ENCODE peak calls at places on chromosomes 5 and 9, in five cellular contexts. N is Caco-2, C is AG09319, F is lower leg skin, X is fibroblast of mammary gland. M is an unnamed sample.
A peak's percentile ranks its signal among the peaks of the same experiment; 100 is the strongest.

GRCh38 chr9:37769306-37769705 is 15.6 kb downstream of the EXOSC3 start:
- DNase-seq in N (no peak), C (no peak), F (no peak), X (no peak), M (no peak)

GRCh38 chr9:117232991-117233390 is 181.9 kb downstream of the ASTN2 start:
- DNase-seq in N (no peak), C (no peak), F (no peak), X (no peak), M (no peak)

GRCh38 chr9:36276840-36277239 is 18.6 kb upstream of the GNE start:
- DNase-seq in N (peak; percentile 68), C (peak; percentile 14), F (no peak), X (peak; percentile 74), M (peak; percentile 86)

GRCh38 chr5:139752506-139753350 is 42.9 kb upstream of the PSD2 start:
- DNase-seq in N (no peak), C (no peak), F (no peak), X (peak; percentile 46), M (no peak)

GRCh38 chr5:173455599-173455957 is 127.4 kb upstream of the STC2 start:
- DNase-seq in N (no peak), C (no peak), F (no peak), X (no peak), M (no peak)

GRCh38 chr5:37494756-37495155 is 115.6 kb downstream of the WDR70 start:
- DNase-seq in N (no peak), C (no peak), F (no peak), X (peak; percentile 43), M (peak; percentile 28)

GRCh38 chr5:160466889-160467554 is 45.4 kb downstream of the PTTG1 start:
- DNase-seq in N (peak; percentile 60), C (no peak), F (no peak), X (peak; percentile 35), M (peak; percentile 54)

GRCh38 chr5:166341708-166342329 is 1949.6 kb upstream of the WWC1 start:
- DNase-seq in N (no peak), C (no peak), F (no peak), X (no peak), M (no peak)

GRCh38 chr5:130400091-130400490 is 495.8 kb downstream of the CHSY3 start:
- DNase-seq in N (no peak), C (peak; percentile 20), F (no peak), X (peak; percentile 36), M (peak; percentile 28)

GRCh38 chr9:95880011-95880690 is 4.7 kb downstream of the ERCC6L2 start:
- DNase-seq in N (no peak), C (peak; percentile 11), F (no peak), X (peak; percentile 27), M (peak; percentile 92)

GRCh38 chr9:82333671-82334070 is 345.1 kb downstream of the SPATA31D1 start:
- DNase-seq in N (no peak), C (no peak), F (no peak), X (peak; percentile 43), M (no peak)

GRCh38 chr9:1077616-1078015 is 27.5 kb downstream of the DMRT2 start:
- DNase-seq in N (no peak), C (no peak), F (no peak), X (no peak), M (no peak)

GRCh38 chr5:102971693-102972293 is 148.1 kb downstream of the GIN1 start:
- DNase-seq in N (no peak), C (peak; percentile 15), F (no peak), X (peak; percentile 61), M (peak; percentile 49)
- TF ChIP-seq CTCF in N (no peak), C (peak; percentile 57), F (no peak), X (peak; percentile 60), M (peak; percentile 48)

GRCh38 chr5:178418471-178419010 is 171.7 kb downstream of the COL23A1 start:
- DNase-seq in N (no peak), C (no peak), F (peak; percentile 60), X (no peak), M (no peak)
- TF ChIP-seq CTCF in N (no peak), C (no peak), F (no peak), X (no peak), M (no peak)

GRCh38 chr9:22954550-22954949 is 507.9 kb downstream of the DMRTA1 start:
- DNase-seq in N (no peak), C (no peak), F (no peak), X (no peak), M (no peak)
- TF ChIP-seq CTCF in N (no peak), C (no peak), F (no peak), X (no peak), M (no peak)

DNA sequence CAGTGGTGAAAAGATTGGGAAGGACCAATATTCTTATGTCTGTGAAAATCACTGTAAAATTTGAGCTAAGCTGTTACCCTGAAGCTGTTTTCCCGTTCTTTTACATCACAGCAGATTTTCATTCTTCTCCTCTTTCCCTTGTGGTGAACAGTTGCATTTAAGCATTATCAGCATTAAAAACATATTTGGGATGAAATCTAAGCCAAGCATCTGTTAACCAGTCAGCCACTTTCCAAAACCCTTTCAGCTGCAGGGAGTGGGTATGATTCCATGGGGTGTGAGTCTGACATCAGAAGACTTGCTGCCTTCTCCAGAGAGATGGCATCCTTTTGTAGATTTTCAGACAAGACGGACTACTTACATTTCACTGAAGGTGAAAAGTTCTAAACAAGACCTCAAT is 97.2 kb downstream of the TRIO start:
- DNase-seq in N (no peak), C (peak; percentile 61), F (no peak), X (peak; percentile 64), M (peak; percentile 61)
- TF ChIP-seq CTCF in N (no peak), C (no peak), F (no peak), X (no peak), M (no peak)

GRCh38 chr5:157818368-157818767 is 40.6 kb downstream of the CLINT1 start:
- DNase-seq in N (no peak), C (no peak), F (no peak), X (no peak), M (no peak)

GRCh38 chr5:157820593-157821252 is 38.2 kb downstream of the CLINT1 start:
- DNase-seq in N (no peak), C (peak; percentile 12), F (no peak), X (peak; percentile 69), M (peak; percentile 61)

GRCh38 chr5:157819502-157820125 is 39.3 kb downstream of the CLINT1 start:
- DNase-seq in N (no peak), C (no peak), F (no peak), X (no peak), M (no peak)

GRCh38 chr5:157817928-157818327 is 41.0 kb downstream of the CLINT1 start:
- DNase-seq in N (no peak), C (no peak), F (no peak), X (no peak), M (no peak)

GRCh38 chr5:157816682-157817268 is 42.2 kb downstream of the CLINT1 start:
- DNase-seq in N (no peak), C (no peak), F (no peak), X (peak; percentile 30), M (peak; percentile 33)
- TF ChIP-seq CTCF in N (peak; percentile 57), C (peak; percentile 42), F (no peak), X (peak; percentile 47), M (peak; percentile 47)

GRCh38 chr5:16455670-16456069 is 9.9 kb downstream of the ZNF622 start:
- DNase-seq in N (no peak), C (no peak), F (no peak), X (no peak), M (no peak)

GRCh38 chr5:16456103-16456832 is 9.3 kb downstream of the ZNF622 start:
- DNase-seq in N (no peak), C (peak; percentile 35), F (no peak), X (peak; percentile 87), M (peak; percentile 78)

GRCh38 chr5:16450163-16450562 is 15.4 kb downstream of the ZNF622 start:
- DNase-seq in N (no peak), C (no peak), F (no peak), X (no peak), M (no peak)

GRCh38 chr5:16454686-16455085 is 10.9 kb downstream of the ZNF622 start:
- DNase-seq in N (no peak), C (no peak), F (no peak), X (peak; percentile 84), M (no peak)

GRCh38 chr5:16453609-16454008 is 12.0 kb downstream of the ZNF622 start:
- DNase-seq in N (no peak), C (no peak), F (no peak), X (no peak), M (no peak)
- TF ChIP-seq CTCF in N (no peak), C (no peak), F (no peak), X (no peak), M (no peak)

DNA sequence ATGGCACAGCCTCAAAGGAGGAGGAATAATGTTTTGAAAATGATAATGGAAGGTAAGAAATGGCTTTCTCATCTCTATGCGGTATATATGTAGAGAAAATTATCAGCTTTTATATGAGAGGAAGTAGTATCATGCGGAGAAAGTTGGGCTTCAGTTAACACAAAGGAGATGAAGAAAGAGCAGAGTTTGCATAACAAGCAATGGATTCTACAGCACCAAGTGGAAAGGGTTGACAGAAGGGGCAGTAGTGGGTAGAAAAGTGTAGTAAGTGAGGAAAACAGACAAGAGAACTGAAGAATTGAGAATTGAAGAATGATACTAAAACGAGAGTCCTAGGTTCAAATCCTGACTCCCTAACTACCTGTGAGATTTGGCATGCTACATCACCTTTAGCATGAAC is 51.0 kb downstream of the GNG10 start:
- DNase-seq in N (no peak), C (no peak), F (no peak), X (no peak), M (no peak)
- TF ChIP-seq CTCF in N (no peak), C (no peak), F (no peak), X (no peak), M (no peak)

DNA sequence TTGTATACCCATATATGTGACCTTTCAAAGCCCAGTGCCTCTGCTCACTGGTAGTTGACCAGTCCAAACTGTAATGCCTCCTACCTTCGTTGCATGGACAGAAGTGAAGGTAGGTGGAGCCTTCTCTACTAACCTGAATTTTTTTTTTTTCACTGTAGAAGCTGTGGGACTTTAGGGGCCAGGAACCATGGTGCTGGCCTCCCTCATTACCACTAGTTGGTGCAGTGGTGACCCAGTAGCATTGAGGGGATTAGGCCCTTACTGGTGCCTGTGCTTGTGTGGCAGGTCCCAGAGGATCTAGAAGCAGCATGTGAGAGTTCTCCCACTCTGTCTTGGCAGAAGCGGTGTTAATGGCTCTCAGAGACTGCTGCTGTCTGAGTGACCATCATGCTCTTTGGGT is 2.3 kb downstream of the RALGPS1 start:
- DNase-seq in N (no peak), C (no peak), F (no peak), X (no peak), M (no peak)
- TF ChIP-seq CTCF in N (no peak), C (no peak), F (no peak), X (peak; percentile 13), M (no peak)

GRCh38 chr5:32471784-32472183 is 27.2 kb upstream of the ZFR start:
- DNase-seq in N (no peak), C (no peak), F (no peak), X (no peak), M (no peak)
- TF ChIP-seq CTCF in N (no peak), C (no peak), F (no peak), X (no peak), M (no peak)

DNA sequence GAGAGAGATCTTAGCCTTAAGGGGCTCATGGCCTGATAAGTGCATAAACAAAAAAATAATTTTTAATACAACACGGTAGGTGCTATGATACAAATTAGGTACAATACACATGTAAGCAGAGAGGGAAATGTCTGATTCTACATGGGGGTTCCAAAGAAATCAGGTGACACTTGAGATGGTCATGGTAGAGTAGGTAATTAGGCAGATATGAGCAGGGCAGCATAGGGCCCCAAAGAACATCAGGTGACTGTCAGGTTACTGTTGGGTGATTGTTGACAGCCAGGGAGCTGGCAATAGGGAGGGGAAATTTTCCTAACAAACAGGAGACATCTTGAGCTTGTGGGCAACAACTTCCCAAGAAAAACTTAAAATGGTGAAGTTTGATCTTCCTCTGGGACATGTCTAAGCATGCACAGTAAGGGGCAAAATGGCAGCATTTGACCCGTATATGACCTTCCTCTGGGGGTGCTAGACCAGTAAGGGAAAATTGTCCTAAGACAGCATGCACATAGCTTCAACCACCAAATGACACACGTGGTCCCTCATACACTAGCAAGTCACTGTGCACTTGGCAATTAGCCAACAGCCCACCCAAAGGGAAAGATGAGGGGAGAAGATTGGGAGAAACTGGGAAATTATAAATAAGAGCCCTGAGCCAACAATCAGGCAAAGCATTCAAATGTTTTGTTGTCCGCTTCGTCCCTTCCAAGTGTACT is 37.3 kb upstream of the TENT4A start:
- DNase-seq in N (no peak), C (no peak), F (no peak), X (peak; percentile 2), M (no peak)
- TF ChIP-seq CTCF in N (no peak), C (no peak), F (no peak), X (peak; percentile 9), M (no peak)

M was measured in fibroblast of villous mesenchyme.